ENCODE peak calls at places on chromosome 4, in six cellular contexts. J is cardiac muscle cell, P is AG04450, H is PC-3, W is body of pancreas, F is fibroblast of mammary gland. V is an unnamed sample.

GRCh38 chr4:152680988-152681731 is 1.4 kb upstream of the TMEM154 start:
- DNase-seq in J (no peak), P (no peak), H (peak), W (no peak), F (peak), V (peak)

GRCh38 chr4:60216752-60217151 is 983.4 kb upstream of the ADGRL3 start:
- DNase-seq in J (no peak), P (no peak), H (no peak), W (no peak), F (peak), V (no peak)

GRCh38 chr4:174213734-174214101 is 69.7 kb downstream of the FBXO8 start:
- DNase-seq in J (no peak), P (no peak), H (no peak), W (no peak), F (no peak), V (no peak)

GRCh38 chr4:80201326-80202151 is 4.2 kb downstream of the PRDM8 start:
- DNase-seq in J (peak), P (no peak), H (no peak), W (peak), F (peak), V (no peak)

GRCh38 chr4:48375651-48376291 is 34.4 kb downstream of the SLAIN2 start:
- DNase-seq in J (no peak), P (peak), H (peak), W (no peak), F (peak), V (no peak)

GRCh38 chr4:174646326-174646725 is 124.0 kb upstream of the HPGD start:
- DNase-seq in J (no peak), P (no peak), H (no peak), W (no peak), F (no peak), V (no peak)

GRCh38 chr4:12723849-12724447 is 760.2 kb downstream of the RAB28 start:
- DNase-seq in J (peak), P (no peak), H (no peak), W (no peak), F (no peak), V (no peak)

GRCh38 chr4:108556166-108556565 is 64.2 kb upstream of the RPL34 start:
- DNase-seq in J (no peak), P (no peak), H (no peak), W (no peak), F (no peak), V (no peak)

GRCh38 chr4:66681962-66682361 is 863.3 kb downstream of the CENPC start:
- DNase-seq in J (no peak), P (no peak), H (no peak), W (no peak), F (peak), V (no peak)

GRCh38 chr4:26116057-26116456 is 202.0 kb downstream of the SMIM20 start:
- DNase-seq in J (peak), P (no peak), H (peak), W (no peak), F (peak), V (no peak)

GRCh38 chr4:133146574-133147198 is 2.4 kb upstream of the PCDH10 start:
- DNase-seq in J (peak), P (no peak), H (peak), W (peak), F (peak), V (no peak)

GRCh38 chr4:57318694-57319093 is 208.5 kb upstream of the IGFBP7 start:
- DNase-seq in J (no peak), P (no peak), H (peak), W (no peak), F (no peak), V (no peak)

GRCh38 chr4:73308286-73308685 is 49.7 kb upstream of the ANKRD17 start:
- DNase-seq in J (no peak), P (peak), H (peak), W (no peak), F (peak), V (no peak)

GRCh38 chr4:99024481-99025275 is 29.2 kb downstream of the METAP1 start:
- DNase-seq in J (no peak), P (no peak), H (no peak), W (peak), F (no peak), V (no peak)

GRCh38 chr4:99025506-99025905 is 30.0 kb downstream of the METAP1 start:
- DNase-seq in J (no peak), P (no peak), H (no peak), W (no peak), F (no peak), V (no peak)

GRCh38 chr4:99021386-99021785 is 25.9 kb downstream of the METAP1 start:
- DNase-seq in J (no peak), P (no peak), H (no peak), W (no peak), F (no peak), V (no peak)

GRCh38 chr4:99027304-99027703 is 31.8 kb downstream of the METAP1 start:
- DNase-seq in J (no peak), P (no peak), H (no peak), W (no peak), F (no peak), V (no peak)

GRCh38 chr4:99022566-99022965 is 27.0 kb downstream of the METAP1 start:
- DNase-seq in J (no peak), P (no peak), H (no peak), W (no peak), F (no peak), V (no peak)
- H3K4me3 ChIP-seq in J (no peak), P (no peak), H (no peak), W (no peak), F (no peak), V (no peak)

GRCh38 chr4:6221851-6222760 is 21.8 kb upstream of the JAKMIP1 start:
- DNase-seq in J (peak), P (no peak), H (no peak), W (peak), F (peak), V (no peak)

GRCh38 chr4:6224725-6225124 is 24.4 kb upstream of the JAKMIP1 start:
- DNase-seq in J (no peak), P (no peak), H (no peak), W (no peak), F (no peak), V (no peak)

GRCh38 chr4:6222761-6223292 is 22.5 kb upstream of the JAKMIP1 start:
- DNase-seq in J (peak), P (no peak), H (peak), W (peak), F (peak), V (no peak)

GRCh38 chr4:6217716-6218381 is 17.5 kb upstream of the JAKMIP1 start:
- DNase-seq in J (no peak), P (no peak), H (no peak), W (no peak), F (no peak), V (no peak)

DNA sequence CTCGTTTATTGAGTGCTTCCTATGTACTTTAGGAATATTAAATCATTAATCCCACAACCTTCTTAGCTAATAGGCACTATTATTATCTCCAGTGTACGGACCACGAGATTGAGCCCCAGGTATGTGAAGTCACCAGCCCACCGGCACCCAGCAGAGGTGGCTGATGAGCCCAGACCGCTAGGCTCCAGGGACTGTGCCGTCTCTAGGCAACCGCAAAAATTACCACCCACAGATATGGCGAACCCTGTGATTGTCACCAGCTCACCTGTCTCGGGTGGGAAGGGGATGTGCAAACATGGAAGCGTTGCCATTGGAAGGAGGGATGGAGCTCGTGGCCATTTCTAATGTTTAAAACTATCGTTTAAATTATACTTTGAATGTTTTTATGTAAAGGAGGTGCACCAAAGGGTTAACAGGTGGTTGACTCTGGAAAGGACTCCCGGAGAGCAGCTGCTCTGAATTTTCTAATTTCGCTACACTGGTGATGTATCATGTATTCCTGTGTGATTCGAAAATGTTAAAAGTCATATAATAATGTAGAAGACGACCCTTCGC is 21.0 kb upstream of the JAKMIP1 start:
- DNase-seq in J (no peak), P (no peak), H (no peak), W (no peak), F (no peak), V (no peak)
- H3K4me3 ChIP-seq in J (peak), P (no peak), H (no peak), W (no peak), F (no peak), V (no peak)

DNA sequence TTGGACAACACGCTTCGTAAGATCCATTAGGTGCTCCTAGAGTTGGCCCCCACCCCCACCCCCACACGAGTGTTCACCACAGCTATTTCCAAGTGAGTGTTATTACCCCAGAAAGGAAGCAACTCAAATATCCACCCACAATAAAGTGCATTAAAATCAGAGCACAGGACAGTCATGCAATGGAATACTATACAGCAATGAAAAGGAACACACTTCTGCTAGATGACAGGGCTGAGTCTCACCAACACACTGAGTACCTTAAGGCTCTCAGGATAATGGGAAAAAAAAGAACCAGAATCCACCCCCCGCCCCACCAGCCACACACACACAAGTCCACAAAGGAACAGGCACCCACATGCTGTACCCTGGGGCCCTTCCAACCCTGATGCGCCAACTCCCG is 21.0 kb downstream of the LRPAP1 start:
- DNase-seq in J (no peak), P (no peak), H (no peak), W (no peak), F (no peak), V (no peak)
- H3K4me3 ChIP-seq in J (no peak), P (no peak), H (no peak), W (no peak), F (no peak), V (no peak)

GRCh38 chr4:40619600-40619999 is 10.1 kb downstream of the RBM47 start:
- DNase-seq in J (no peak), P (no peak), H (no peak), W (no peak), F (no peak), V (no peak)

GRCh38 chr4:40621229-40621591 is 8.5 kb downstream of the RBM47 start:
- DNase-seq in J (no peak), P (no peak), H (no peak), W (no peak), F (no peak), V (no peak)

GRCh38 chr4:40622913-40623312 is 6.8 kb downstream of the RBM47 start:
- DNase-seq in J (no peak), P (no peak), H (peak), W (peak), F (no peak), V (no peak)

GRCh38 chr4:40623707-40624106 is 6.0 kb downstream of the RBM47 start:
- DNase-seq in J (no peak), P (no peak), H (no peak), W (no peak), F (no peak), V (no peak)

GRCh38 chr4:40621592-40622512 is 7.8 kb downstream of the RBM47 start:
- DNase-seq in J (no peak), P (peak), H (peak), W (peak), F (peak), V (peak)
- H3K4me3 ChIP-seq in J (no peak), P (no peak), H (no peak), W (no peak), F (no peak), V (no peak)

DNA sequence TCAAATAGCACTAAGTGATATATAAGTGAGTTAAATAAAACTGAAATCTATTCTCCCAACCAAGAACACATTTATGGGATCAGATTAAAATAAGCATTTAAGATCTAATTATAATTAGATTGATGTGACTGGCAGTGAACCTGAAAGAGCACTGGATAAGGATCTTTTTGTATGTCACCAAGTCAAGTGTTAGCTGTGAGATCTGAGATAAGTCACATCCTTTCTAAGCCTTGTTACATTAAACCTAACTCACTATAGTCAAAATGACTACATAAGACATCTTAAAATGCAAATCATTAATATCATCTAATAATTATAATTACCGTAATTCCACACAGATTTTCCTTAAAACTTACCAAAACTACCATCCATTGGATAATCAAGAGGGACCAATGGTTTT is 1.6 kb downstream of the CCNA2 start:
- DNase-seq in J (no peak), P (no peak), H (no peak), W (no peak), F (no peak), V (no peak)
- H3K4me3 ChIP-seq in J (peak), P (peak), H (peak), W (no peak), F (peak), V (peak)

GRCh38 chr4:2462218-2462991 is 6.5 kb upstream of the RNF4 start:
- DNase-seq in J (peak), P (peak), H (peak), W (peak), F (peak), V (no peak)
- H3K4me3 ChIP-seq in J (peak), P (peak), H (peak), W (no peak), F (peak), V (peak)

DNA sequence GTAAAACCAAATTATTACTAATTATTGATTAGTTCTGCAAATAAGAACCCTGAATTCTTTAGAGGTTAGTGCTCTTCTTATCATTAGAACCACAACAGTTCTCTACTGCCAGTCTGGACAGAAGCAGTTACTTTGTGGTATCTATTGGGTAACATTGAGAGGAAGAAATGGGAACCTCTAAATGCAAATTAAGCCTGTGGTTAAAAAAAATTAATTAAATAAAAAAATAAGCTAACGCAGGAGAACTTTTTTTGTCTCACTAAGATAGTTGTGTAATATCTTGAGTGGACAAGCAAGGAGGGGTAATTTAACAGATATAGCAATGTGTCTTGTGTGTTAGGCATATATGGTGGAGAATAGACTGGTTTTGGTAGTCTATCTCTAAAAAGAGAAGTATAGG is 32.9 kb upstream of the TET2 start:
- DNase-seq in J (no peak), P (no peak), H (no peak), W (no peak), F (no peak), V (no peak)
- H3K4me3 ChIP-seq in J (no peak), P (no peak), H (no peak), W (no peak), F (no peak), V (no peak)

V was measured in kidney epithelial cell.